ENCODE peak calls at places on chromosomes 12 and 14, in eight cellular contexts. One of them, this sample, is unnamed.

GRCh38 chr14:44945264-44945663 is 16.5 kb downstream of the KLHL28 start:
- DNase-seq in tibial artery: no peak
- DNase-seq in HT1080: no peak
- DNase-seq in occipital lobe: no peak
- DNase-seq in BE2C: no peak
- DNase-seq in stimulated activated CD8-positive, alpha-beta memory T cell treated with anti-CD3 and anti-CD28 coated beads, Interleukin-4, amount 100 ng/mL, for 48 hours: no peak
- DNase-seq in hippocampal formation: no peak
- DNase-seq in GM23338: no peak
- DNase-seq in this sample: no peak

GRCh38 chr14:61472801-61473376 is 151.5 kb downstream of the PRKCH start:
- DNase-seq in hippocampal formation: no peak
- DNase-seq in GM23338: no peak
- DNase-seq in HT1080: peak; percentile 32
- DNase-seq in occipital lobe: no peak
- DNase-seq in BE2C: no peak
- DNase-seq in stimulated activated CD8-positive, alpha-beta memory T cell treated with anti-CD3 and anti-CD28 coated beads, Interleukin-4, amount 100 ng/mL, for 48 hours: peak; percentile 83
- DNase-seq in tibial artery: no peak
- DNase-seq in this sample: no peak

GRCh38 chr12:77923882-77924281 is 93.2 kb downstream of the NAV3 start:
- DNase-seq in BE2C: no peak
- DNase-seq in stimulated activated CD8-positive, alpha-beta memory T cell treated with anti-CD3 and anti-CD28 coated beads, Interleukin-4, amount 100 ng/mL, for 48 hours: no peak
- DNase-seq in GM23338: no peak
- DNase-seq in hippocampal formation: no peak
- DNase-seq in HT1080: no peak
- DNase-seq in tibial artery: no peak
- DNase-seq in occipital lobe: no peak
- DNase-seq in this sample: no peak

GRCh38 chr12:4272014-4272975 is 1.3 kb upstream of the CCND2 start:
- DNase-seq in hippocampal formation: peak; percentile 50
- DNase-seq in BE2C: no peak
- DNase-seq in occipital lobe: no peak
- DNase-seq in HT1080: no peak
- DNase-seq in GM23338: peak; percentile 94
- DNase-seq in tibial artery: peak; percentile 87
- DNase-seq in stimulated activated CD8-positive, alpha-beta memory T cell treated with anti-CD3 and anti-CD28 coated beads, Interleukin-4, amount 100 ng/mL, for 48 hours: peak; percentile 89
- DNase-seq in this sample: peak; percentile 83

GRCh38 chr12:98002887-98003493 is 512.4 kb upstream of the TMPO start:
- DNase-seq in GM23338: peak; percentile 89
- DNase-seq in tibial artery: peak; percentile 62
- DNase-seq in stimulated activated CD8-positive, alpha-beta memory T cell treated with anti-CD3 and anti-CD28 coated beads, Interleukin-4, amount 100 ng/mL, for 48 hours: peak; percentile 51
- DNase-seq in hippocampal formation: peak; percentile 3
- DNase-seq in occipital lobe: no peak
- DNase-seq in BE2C: peak; percentile 40
- DNase-seq in HT1080: peak; percentile 38
- DNase-seq in this sample: peak; percentile 28

GRCh38 chr12:5808956-5809355 is 136.1 kb downstream of the ANO2 start:
- DNase-seq in GM23338: no peak
- DNase-seq in tibial artery: no peak
- DNase-seq in HT1080: peak; percentile 97
- DNase-seq in BE2C: no peak
- DNase-seq in occipital lobe: no peak
- DNase-seq in stimulated activated CD8-positive, alpha-beta memory T cell treated with anti-CD3 and anti-CD28 coated beads, Interleukin-4, amount 100 ng/mL, for 48 hours: no peak
- DNase-seq in hippocampal formation: no peak
- DNase-seq in this sample: peak; percentile 19

GRCh38 chr14:104135904-104136471 is 2.4 kb upstream of the KIF26A start:
- DNase-seq in occipital lobe: no peak
- DNase-seq in tibial artery: peak; percentile 27
- DNase-seq in stimulated activated CD8-positive, alpha-beta memory T cell treated with anti-CD3 and anti-CD28 coated beads, Interleukin-4, amount 100 ng/mL, for 48 hours: no peak
- DNase-seq in BE2C: peak; percentile 75
- DNase-seq in HT1080: no peak
- DNase-seq in GM23338: no peak
- DNase-seq in hippocampal formation: no peak
- DNase-seq in this sample: peak; percentile 7

GRCh38 chr14:39763402-39763890 is 331.2 kb upstream of the FBXO33 start:
- DNase-seq in BE2C: no peak
- DNase-seq in HT1080: no peak
- DNase-seq in tibial artery: no peak
- DNase-seq in stimulated activated CD8-positive, alpha-beta memory T cell treated with anti-CD3 and anti-CD28 coated beads, Interleukin-4, amount 100 ng/mL, for 48 hours: no peak
- DNase-seq in hippocampal formation: no peak
- DNase-seq in occipital lobe: no peak
- DNase-seq in GM23338: no peak
- DNase-seq in this sample: no peak

GRCh38 chr12:97386133-97386581 is 76.4 kb upstream of the RMST start:
- DNase-seq in BE2C: peak; percentile 8
- DNase-seq in GM23338: peak; percentile 2
- DNase-seq in HT1080: no peak
- DNase-seq in stimulated activated CD8-positive, alpha-beta memory T cell treated with anti-CD3 and anti-CD28 coated beads, Interleukin-4, amount 100 ng/mL, for 48 hours: no peak
- DNase-seq in tibial artery: no peak
- DNase-seq in occipital lobe: no peak
- DNase-seq in hippocampal formation: peak; percentile 41
- DNase-seq in this sample: peak; percentile 14